ENCODE peak calls at places on chromosomes 16 and 17, in six cellular contexts. K is neural progenitor cell; F is left lung; W is CD8-positive, alpha-beta T cell; D is AG10803; L is Peyer's patch. Y is an unnamed sample.
A peak's percentile ranks its signal among the peaks of the same experiment; 100 is the strongest.

GRCh38 chr17:66915204-66915611 is 49.3 kb upstream of the CACNG4 start:
- DNase-seq in K (peak; percentile 35), F (no peak), D (no peak), L (no peak), W (no peak), Y (no peak)

GRCh38 chr16:27625050-27625697 is 75.2 kb downstream of the KATNIP start:
- DNase-seq in W (no peak), F (no peak), K (no peak), L (no peak), D (peak; percentile 81), Y (no peak)

GRCh38 chr17:36813357-36813756 is 123.9 kb upstream of the LHX1 start:
- DNase-seq in L (no peak), D (no peak), K (no peak), F (no peak), W (no peak), Y (no peak)

GRCh38 chr17:82217530-82218204 is 5.0 kb upstream of the CCDC57 start:
- DNase-seq in K (no peak), D (peak; percentile 95), W (no peak), F (peak; percentile 97), L (no peak), Y (no peak)

GRCh38 chr17:13643196-13643595 is 41.5 kb upstream of the HS3ST3A1 start:
- DNase-seq in D (no peak), L (no peak), W (no peak), K (peak; percentile 90), F (no peak), Y (no peak)

GRCh38 chr17:76079577-76080206 is 710 bp downstream of the ZACN start:
- DNase-seq in L (no peak), F (no peak), W (no peak), D (no peak), K (peak; percentile 60), Y (no peak)

GRCh38 chr17:66185842-66186241 is 6.1 kb downstream of the CEP112 start:
- DNase-seq in D (no peak), W (no peak), F (no peak), L (no peak), K (peak; percentile 44), Y (no peak)

GRCh38 chr17:41579484-41580243 is 7.0 kb downstream of the KRT14 start:
- DNase-seq in K (peak; percentile 91), W (peak; percentile 26), L (peak; percentile 21), D (peak; percentile 49), F (no peak), Y (peak; percentile 64)

GRCh38 chr17:45227101-45227591 is 5.5 kb downstream of the FMNL1 start:
- DNase-seq in D (peak; percentile 17), L (peak; percentile 79), F (peak; percentile 54), W (no peak), K (no peak), Y (no peak)

GRCh38 chr17:48612854-48613691 is 2.0 kb downstream of the HOXB8 start:
- DNase-seq in D (no peak), K (peak; percentile 71), F (no peak), W (no peak), L (no peak), Y (no peak)

GRCh38 chr16:397135-397661 is at the start of gene NME4:
- DNase-seq in K (peak; percentile 77), F (peak; percentile 86), D (no peak), W (no peak), L (no peak), Y (peak; percentile 37)

GRCh38 chr17:36095992-36096391 is 6.0 kb upstream of the CCL3 start:
- DNase-seq in L (no peak), K (no peak), D (no peak), F (no peak), W (no peak), Y (no peak)

GRCh38 chr16:50067290-50067853 is 1.6 kb downstream of the HEATR3 start:
- DNase-seq in D (peak; percentile 69), W (no peak), L (no peak), K (peak; percentile 53), F (no peak), Y (no peak)

GRCh38 chr16:73848993-73849392 is 447.6 kb upstream of the PSMD7 start:
- DNase-seq in L (no peak), D (no peak), K (no peak), W (no peak), F (no peak), Y (no peak)

GRCh38 chr17:66564992-66565465 is 262.6 kb downstream of the PRKCA start:
- DNase-seq in K (peak; percentile 50), W (no peak), F (no peak), L (no peak), D (peak; percentile 71), Y (no peak)

GRCh38 chr17:79633154-79633553 is 22.3 kb upstream of the RBFOX3 start:
- DNase-seq in K (no peak), F (no peak), W (no peak), L (no peak), D (no peak), Y (peak; percentile 4)

GRCh38 chr17:42260318-42260717 is 15.9 kb downstream of the STAT5B start:
- DNase-seq in D (no peak), W (no peak), K (no peak), F (no peak), L (no peak), Y (no peak)

GRCh38 chr17:50205931-50206505 is 4.6 kb upstream of the COL1A1 start:
- DNase-seq in L (no peak), D (no peak), F (no peak), K (no peak), W (no peak), Y (no peak)

GRCh38 chr16:89187337-89188063 is 12.8 kb downstream of the SLC22A31 start:
- DNase-seq in K (peak; percentile 42), F (peak; percentile 75), L (no peak), D (no peak), W (no peak), Y (peak; percentile 33)

GRCh38 chr16:56793504-56793903 is 63.6 kb downstream of the NUP93 start:
- DNase-seq in W (no peak), D (peak; percentile 41), K (no peak), L (no peak), F (no peak), Y (no peak)
- TF ChIP-seq CTCF in W (no peak), D (peak; percentile 56), K (peak; percentile 49), L (peak; percentile 26), F (no peak), Y (peak; percentile 49)

GRCh38 chr16:82630688-82631087 is 3.9 kb downstream of the CDH13 start:
- DNase-seq in D (peak; percentile 18), W (no peak), K (no peak), F (no peak), L (no peak), Y (no peak)
- TF ChIP-seq CTCF in D (peak; percentile 42), W (no peak), K (no peak), F (no peak), L (no peak), Y (peak; percentile 23)

DNA sequence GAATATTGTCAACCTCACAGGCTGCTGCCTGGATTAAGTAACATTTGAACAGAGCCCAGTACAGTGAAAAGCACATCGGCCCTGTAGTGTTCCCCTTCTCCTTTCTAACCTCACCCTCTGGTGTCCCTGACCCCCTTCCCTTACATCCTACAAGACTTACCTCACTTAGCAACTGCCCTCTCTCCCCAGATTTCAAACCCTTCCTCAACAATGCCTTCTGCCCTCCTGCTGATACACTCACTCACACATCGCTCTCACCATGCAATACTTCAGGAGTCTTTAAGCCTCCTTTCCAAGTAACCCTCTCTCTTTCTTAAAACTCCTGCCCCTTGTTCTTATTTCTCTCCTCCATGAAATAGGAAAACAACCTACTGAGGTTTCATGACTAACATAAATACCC is 17.8 kb downstream of the ZZEF1 start:
- DNase-seq in K (peak; percentile 63), D (no peak), L (no peak), W (no peak), F (no peak), Y (no peak)
- TF ChIP-seq CTCF in K (no peak), D (no peak), L (no peak), W (no peak), F (no peak), Y (no peak)

GRCh38 chr17:56594528-56595418 is 1.3 kb downstream of the NOG start:
- DNase-seq in D (peak; percentile 14), W (no peak), L (no peak), K (peak; percentile 63), F (peak; percentile 76), Y (no peak)

GRCh38 chr17:56595831-56596740 is 2.6 kb downstream of the NOG start:
- DNase-seq in L (no peak), F (no peak), D (no peak), K (peak; percentile 59), W (no peak), Y (no peak)

GRCh38 chr17:56592487-56593072 is 919 bp upstream of the NOG start:
- DNase-seq in F (peak; percentile 92), W (peak; percentile 33), D (peak; percentile 48), L (no peak), K (peak; percentile 91), Y (peak; percentile 78)

GRCh38 chr17:56593073-56593740 is at the start of gene NOG:
- DNase-seq in W (no peak), L (no peak), K (peak; percentile 89), D (peak; percentile 59), F (peak; percentile 82), Y (peak; percentile 31)

GRCh38 chr17:56593741-56594527 is 435 bp downstream of the NOG start:
- DNase-seq in D (peak; percentile 78), F (peak; percentile 91), L (no peak), K (peak; percentile 87), W (no peak), Y (peak; percentile 52)
- TF ChIP-seq CTCF in D (no peak), F (no peak), L (no peak), K (peak; percentile 14), W (no peak), Y (peak; percentile 9)

DNA sequence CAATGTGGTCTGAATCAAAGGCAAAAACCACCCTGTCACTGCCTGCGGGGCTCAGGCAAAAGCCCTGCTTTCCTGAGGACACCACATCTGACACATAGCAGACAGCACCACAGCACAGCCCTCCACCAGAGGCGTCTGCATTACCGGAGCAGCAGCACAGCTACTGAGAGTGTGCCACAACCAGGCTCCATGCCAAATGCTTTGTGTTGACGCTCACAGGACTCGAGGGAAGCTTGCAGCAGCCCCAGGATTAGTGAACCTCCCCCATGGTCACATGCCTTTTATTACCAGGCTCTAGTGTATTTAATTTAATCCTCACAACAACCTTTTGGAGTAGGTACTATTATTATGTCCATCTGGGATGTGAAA is 12.6 kb downstream of the ATPAF2 start:
- DNase-seq in W (peak; percentile 21), L (no peak), D (peak; percentile 86), K (no peak), F (no peak), Y (no peak)
- TF ChIP-seq CTCF in W (no peak), L (no peak), D (peak; percentile 29), K (no peak), F (no peak), Y (no peak)

DNA sequence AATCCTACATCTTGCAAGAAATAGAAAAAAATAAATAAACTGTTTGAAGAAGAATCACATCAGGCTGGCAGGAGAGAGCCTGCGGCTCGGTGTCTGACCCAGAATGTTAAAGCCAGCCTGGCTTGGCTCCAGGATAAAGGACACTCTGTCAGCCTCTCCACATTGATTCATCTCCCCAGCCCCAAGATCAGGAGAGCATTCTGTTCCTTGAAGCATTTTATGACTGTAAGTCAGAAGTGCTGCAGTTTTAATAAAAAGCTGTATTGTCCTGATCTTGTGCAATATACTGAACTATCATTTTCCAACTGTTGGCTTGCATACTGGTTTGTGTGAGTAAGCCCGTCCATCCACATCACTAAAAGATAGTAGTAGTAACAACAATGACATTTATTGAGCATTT is 426.6 kb downstream of the HAPSTR1 start:
- DNase-seq in D (no peak), L (no peak), K (no peak), F (no peak), W (no peak), Y (no peak)
- TF ChIP-seq CTCF in D (no peak), L (no peak), K (no peak), F (no peak), W (no peak), Y (no peak)

GRCh38 chr17:62981933-62982332 is 15.9 kb downstream of the TANC2 start:
- DNase-seq in F (no peak), K (no peak), L (no peak), W (no peak), D (no peak), Y (no peak)
- TF ChIP-seq CTCF in F (no peak), K (no peak), L (no peak), W (no peak), D (no peak), Y (no peak)

Y was measured in progenitor cell of endocrine pancreas.